ENCODE peak calls at places on chromosomes 2 and 18, in seven cellular contexts. One of them, this sample, is unnamed.

GRCh38 chr2:144650886-144651285 is 131.0 kb upstream of the ZEB2 start:
- DNase-seq in fibroblast of pulmonary artery: no peak
- DNase-seq in endothelial cell: no peak
- DNase-seq in NCI-H1417: no peak
- DNase-seq in GM04504: no peak
- DNase-seq in fibroblast of lung: no peak
- DNase-seq in progenitor cell of endocrine pancreas: no peak
- DNase-seq in this sample: no peak

GRCh38 chr2:96763511-96764252 is 3.0 kb downstream of the CNNM4 start:
- DNase-seq in GM04504: no peak
- DNase-seq in fibroblast of lung: no peak
- DNase-seq in endothelial cell: peak
- DNase-seq in fibroblast of pulmonary artery: no peak
- DNase-seq in NCI-H1417: peak
- DNase-seq in progenitor cell of endocrine pancreas: no peak
- DNase-seq in this sample: no peak

GRCh38 chr2:86062043-86062442 is 43.6 kb downstream of the POLR1A start:
- DNase-seq in progenitor cell of endocrine pancreas: no peak
- DNase-seq in endothelial cell: no peak
- DNase-seq in NCI-H1417: no peak
- DNase-seq in fibroblast of pulmonary artery: peak
- DNase-seq in GM04504: no peak
- DNase-seq in fibroblast of lung: peak
- DNase-seq in this sample: no peak

GRCh38 chr2:202541137-202541536 is 93.6 kb upstream of the FAM117B start:
- DNase-seq in progenitor cell of endocrine pancreas: no peak
- DNase-seq in endothelial cell: no peak
- DNase-seq in GM04504: no peak
- DNase-seq in fibroblast of pulmonary artery: peak
- DNase-seq in fibroblast of lung: no peak
- DNase-seq in NCI-H1417: peak
- DNase-seq in this sample: no peak

GRCh38 chr2:120245520-120245835 is 7.2 kb upstream of the RALB start:
- DNase-seq in NCI-H1417: peak
- DNase-seq in GM04504: no peak
- DNase-seq in progenitor cell of endocrine pancreas: peak
- DNase-seq in fibroblast of lung: peak
- DNase-seq in endothelial cell: no peak
- DNase-seq in fibroblast of pulmonary artery: no peak
- DNase-seq in this sample: no peak

GRCh38 chr2:112055833-112056625 is 960 bp downstream of the TMEM87B start:
- DNase-seq in fibroblast of pulmonary artery: peak
- DNase-seq in fibroblast of lung: peak
- DNase-seq in progenitor cell of endocrine pancreas: no peak
- DNase-seq in endothelial cell: peak
- DNase-seq in GM04504: peak
- DNase-seq in NCI-H1417: peak
- DNase-seq in this sample: peak

GRCh38 chr2:101596346-101596745 is 101.2 kb upstream of the MAP4K4 start:
- DNase-seq in endothelial cell: no peak
- DNase-seq in GM04504: no peak
- DNase-seq in fibroblast of pulmonary artery: peak
- DNase-seq in NCI-H1417: no peak
- DNase-seq in progenitor cell of endocrine pancreas: no peak
- DNase-seq in fibroblast of lung: no peak
- DNase-seq in this sample: no peak

GRCh38 chr2:128444816-128445532 is 126.3 kb upstream of the HS6ST1 start:
- DNase-seq in fibroblast of pulmonary artery: no peak
- DNase-seq in fibroblast of lung: no peak
- DNase-seq in progenitor cell of endocrine pancreas: no peak
- DNase-seq in NCI-H1417: no peak
- DNase-seq in GM04504: no peak
- DNase-seq in endothelial cell: peak
- DNase-seq in this sample: no peak

GRCh38 chr2:83069724-83070123 is 1389.4 kb downstream of the SUCLG1 start:
- DNase-seq in NCI-H1417: peak
- DNase-seq in progenitor cell of endocrine pancreas: no peak
- DNase-seq in fibroblast of pulmonary artery: peak
- DNase-seq in endothelial cell: no peak
- DNase-seq in fibroblast of lung: peak
- DNase-seq in GM04504: peak
- DNase-seq in this sample: no peak

GRCh38 chr2:23489471-23490400 is 104.8 kb downstream of the KLHL29 start:
- DNase-seq in fibroblast of pulmonary artery: no peak
- DNase-seq in fibroblast of lung: peak
- DNase-seq in NCI-H1417: no peak
- DNase-seq in progenitor cell of endocrine pancreas: no peak
- DNase-seq in GM04504: no peak
- DNase-seq in endothelial cell: no peak
- DNase-seq in this sample: no peak

GRCh38 chr18:68234676-68235075 is 480.2 kb downstream of the TMX3 start:
- DNase-seq in NCI-H1417: no peak
- DNase-seq in endothelial cell: no peak
- DNase-seq in progenitor cell of endocrine pancreas: no peak
- DNase-seq in fibroblast of lung: no peak
- DNase-seq in GM04504: no peak
- DNase-seq in fibroblast of pulmonary artery: no peak
- DNase-seq in this sample: no peak

GRCh38 chr18:42707080-42707479 is 408.4 kb downstream of the RIT2 start:
- DNase-seq in endothelial cell: no peak
- DNase-seq in fibroblast of pulmonary artery: no peak
- DNase-seq in NCI-H1417: no peak
- DNase-seq in fibroblast of lung: no peak
- DNase-seq in progenitor cell of endocrine pancreas: no peak
- DNase-seq in GM04504: no peak
- DNase-seq in this sample: no peak

GRCh38 chr2:216490061-216490460 is 8.6 kb upstream of the RPL37A start:
- DNase-seq in GM04504: peak
- DNase-seq in NCI-H1417: no peak
- DNase-seq in progenitor cell of endocrine pancreas: no peak
- DNase-seq in fibroblast of lung: peak
- DNase-seq in fibroblast of pulmonary artery: peak
- DNase-seq in endothelial cell: no peak
- DNase-seq in this sample: no peak

GRCh38 chr2:10985260-10985659 is 73.5 kb downstream of the KCNF1 start:
- DNase-seq in fibroblast of pulmonary artery: no peak
- DNase-seq in GM04504: no peak
- DNase-seq in NCI-H1417: no peak
- DNase-seq in progenitor cell of endocrine pancreas: no peak
- DNase-seq in fibroblast of lung: peak
- DNase-seq in endothelial cell: no peak
- DNase-seq in this sample: no peak

GRCh38 chr18:21194871-21195771 is 46.9 kb upstream of the GREB1L start:
- DNase-seq in fibroblast of lung: peak
- DNase-seq in endothelial cell: no peak
- DNase-seq in progenitor cell of endocrine pancreas: no peak
- DNase-seq in NCI-H1417: peak
- DNase-seq in GM04504: peak
- DNase-seq in fibroblast of pulmonary artery: peak
- DNase-seq in this sample: no peak

GRCh38 chr18:30457156-30457555 is 585.4 kb downstream of the DSC3 start:
- DNase-seq in fibroblast of pulmonary artery: no peak
- DNase-seq in progenitor cell of endocrine pancreas: no peak
- DNase-seq in NCI-H1417: peak
- DNase-seq in fibroblast of lung: no peak
- DNase-seq in endothelial cell: no peak
- DNase-seq in GM04504: no peak
- DNase-seq in this sample: no peak

GRCh38 chr2:43300781-43301586 is 74.6 kb upstream of the ZFP36L2 start:
- DNase-seq in fibroblast of pulmonary artery: no peak
- DNase-seq in GM04504: no peak
- DNase-seq in progenitor cell of endocrine pancreas: no peak
- DNase-seq in endothelial cell: no peak
- DNase-seq in NCI-H1417: peak
- DNase-seq in fibroblast of lung: no peak
- DNase-seq in this sample: no peak

GRCh38 chr2:16288371-16289112 is 348.2 kb downstream of the MYCN start:
- DNase-seq in progenitor cell of endocrine pancreas: no peak
- DNase-seq in NCI-H1417: peak
- DNase-seq in fibroblast of pulmonary artery: no peak
- DNase-seq in GM04504: no peak
- DNase-seq in endothelial cell: no peak
- DNase-seq in fibroblast of lung: no peak
- DNase-seq in this sample: no peak

GRCh38 chr2:226977775-226978190 is 141.9 kb downstream of the RHBDD1 start:
- DNase-seq in progenitor cell of endocrine pancreas: no peak
- DNase-seq in endothelial cell: no peak
- DNase-seq in fibroblast of lung: peak
- DNase-seq in NCI-H1417: peak
- DNase-seq in fibroblast of pulmonary artery: peak
- DNase-seq in GM04504: no peak
- DNase-seq in this sample: no peak

GRCh38 chr2:241965931-241966412 is 96.4 kb downstream of the RTP5 start:
- DNase-seq in NCI-H1417: no peak
- DNase-seq in fibroblast of pulmonary artery: peak
- DNase-seq in GM04504: peak
- DNase-seq in endothelial cell: peak
- DNase-seq in progenitor cell of endocrine pancreas: no peak
- DNase-seq in fibroblast of lung: peak
- DNase-seq in this sample: peak

GRCh38 chr2:127066942-127067341 is 40.0 kb downstream of the BIN1 start:
- DNase-seq in NCI-H1417: no peak
- DNase-seq in fibroblast of lung: peak
- DNase-seq in endothelial cell: no peak
- DNase-seq in fibroblast of pulmonary artery: peak
- DNase-seq in GM04504: no peak
- DNase-seq in progenitor cell of endocrine pancreas: no peak
- DNase-seq in this sample: no peak

GRCh38 chr18:53153281-53153680 is 813.3 kb downstream of the DCC start:
- DNase-seq in NCI-H1417: no peak
- DNase-seq in fibroblast of pulmonary artery: peak
- DNase-seq in progenitor cell of endocrine pancreas: no peak
- DNase-seq in fibroblast of lung: no peak
- DNase-seq in endothelial cell: peak
- DNase-seq in GM04504: no peak
- DNase-seq in this sample: no peak

GRCh38 chr2:69217333-69218080 is 169.5 kb downstream of the GFPT1 start:
- DNase-seq in GM04504: no peak
- DNase-seq in endothelial cell: no peak
- DNase-seq in fibroblast of lung: no peak
- DNase-seq in fibroblast of pulmonary artery: no peak
- DNase-seq in NCI-H1417: peak
- DNase-seq in progenitor cell of endocrine pancreas: no peak
- DNase-seq in this sample: no peak

GRCh38 chr2:151975460-151976414 is 123.1 kb downstream of the CACNB4 start:
- DNase-seq in fibroblast of lung: no peak
- DNase-seq in fibroblast of pulmonary artery: no peak
- DNase-seq in endothelial cell: no peak
- DNase-seq in GM04504: no peak
- DNase-seq in NCI-H1417: no peak
- DNase-seq in progenitor cell of endocrine pancreas: no peak
- DNase-seq in this sample: no peak

GRCh38 chr2:214934006-214934405 is 124.5 kb upstream of the BARD1 start:
- DNase-seq in progenitor cell of endocrine pancreas: no peak
- DNase-seq in fibroblast of pulmonary artery: no peak
- DNase-seq in GM04504: no peak
- DNase-seq in NCI-H1417: no peak
- DNase-seq in fibroblast of lung: no peak
- DNase-seq in endothelial cell: no peak
- DNase-seq in this sample: no peak

GRCh38 chr2:144875996-144876395 is 356.1 kb upstream of the ZEB2 start:
- DNase-seq in fibroblast of lung: no peak
- DNase-seq in NCI-H1417: no peak
- DNase-seq in fibroblast of pulmonary artery: no peak
- DNase-seq in endothelial cell: no peak
- DNase-seq in progenitor cell of endocrine pancreas: no peak
- DNase-seq in GM04504: no peak
- DNase-seq in this sample: no peak

GRCh38 chr2:215771241-215771640 is 242.1 kb downstream of the MREG start:
- DNase-seq in fibroblast of pulmonary artery: no peak
- DNase-seq in GM04504: no peak
- DNase-seq in endothelial cell: no peak
- DNase-seq in NCI-H1417: no peak
- DNase-seq in fibroblast of lung: peak
- DNase-seq in progenitor cell of endocrine pancreas: no peak
- DNase-seq in this sample: no peak

GRCh38 chr2:120831891-120832290 is 96.2 kb downstream of the GLI2 start:
- DNase-seq in fibroblast of pulmonary artery: no peak
- DNase-seq in GM04504: no peak
- DNase-seq in endothelial cell: no peak
- DNase-seq in progenitor cell of endocrine pancreas: no peak
- DNase-seq in NCI-H1417: no peak
- DNase-seq in fibroblast of lung: no peak
- DNase-seq in this sample: no peak

GRCh38 chr2:109624339-109624738 is 10.2 kb downstream of the SOWAHC start:
- DNase-seq in fibroblast of lung: no peak
- DNase-seq in progenitor cell of endocrine pancreas: no peak
- DNase-seq in GM04504: no peak
- DNase-seq in NCI-H1417: no peak
- DNase-seq in fibroblast of pulmonary artery: no peak
- DNase-seq in endothelial cell: no peak
- DNase-seq in this sample: no peak

GRCh38 chr2:149082781-149083180 is 44.3 kb downstream of the LYPD6B start:
- DNase-seq in endothelial cell: no peak
- DNase-seq in GM04504: no peak
- DNase-seq in fibroblast of pulmonary artery: no peak
- DNase-seq in NCI-H1417: peak
- DNase-seq in progenitor cell of endocrine pancreas: no peak
- DNase-seq in fibroblast of lung: no peak
- DNase-seq in this sample: no peak

GRCh38 chr2:9519250-9519649 is 36.4 kb downstream of the ADAM17 start:
- DNase-seq in fibroblast of pulmonary artery: no peak
- DNase-seq in progenitor cell of endocrine pancreas: no peak
- DNase-seq in fibroblast of lung: peak
- DNase-seq in GM04504: no peak
- DNase-seq in NCI-H1417: no peak
- DNase-seq in endothelial cell: no peak
- DNase-seq in this sample: no peak

GRCh38 chr2:216350214-216350789 is 22.0 kb downstream of the MARCHF4 start:
- DNase-seq in GM04504: no peak
- DNase-seq in NCI-H1417: no peak
- DNase-seq in endothelial cell: no peak
- DNase-seq in progenitor cell of endocrine pancreas: no peak
- DNase-seq in fibroblast of lung: peak
- DNase-seq in fibroblast of pulmonary artery: peak
- DNase-seq in this sample: no peak

GRCh38 chr2:36489296-36489695 is 108.7 kb downstream of the FEZ2 start:
- DNase-seq in fibroblast of lung: peak
- DNase-seq in endothelial cell: no peak
- DNase-seq in NCI-H1417: no peak
- DNase-seq in progenitor cell of endocrine pancreas: no peak
- DNase-seq in fibroblast of pulmonary artery: peak
- DNase-seq in GM04504: peak
- DNase-seq in this sample: no peak

GRCh38 chr2:55087501-55087900 is 37.2 kb upstream of the RTN4 start:
- DNase-seq in fibroblast of pulmonary artery: no peak
- DNase-seq in progenitor cell of endocrine pancreas: no peak
- DNase-seq in GM04504: no peak
- DNase-seq in endothelial cell: no peak
- DNase-seq in NCI-H1417: no peak
- DNase-seq in fibroblast of lung: no peak
- DNase-seq in this sample: no peak

GRCh38 chr18:57353940-57354461 is 1.6 kb downstream of the ST8SIA3 start:
- DNase-seq in NCI-H1417: peak
- DNase-seq in fibroblast of pulmonary artery: peak
- DNase-seq in progenitor cell of endocrine pancreas: peak
- DNase-seq in GM04504: peak
- DNase-seq in endothelial cell: peak
- DNase-seq in fibroblast of lung: peak
- DNase-seq in this sample: no peak

GRCh38 chr2:140454717-140455116 is 1674.5 kb upstream of the NXPH2 start:
- DNase-seq in fibroblast of lung: peak
- DNase-seq in GM04504: peak
- DNase-seq in fibroblast of pulmonary artery: peak
- DNase-seq in endothelial cell: no peak
- DNase-seq in progenitor cell of endocrine pancreas: no peak
- DNase-seq in NCI-H1417: no peak
- DNase-seq in this sample: no peak

GRCh38 chr2:150063432-150063889 is 424.0 kb downstream of the RND3 start:
- DNase-seq in endothelial cell: no peak
- DNase-seq in fibroblast of pulmonary artery: peak
- DNase-seq in GM04504: peak
- DNase-seq in NCI-H1417: no peak
- DNase-seq in fibroblast of lung: peak
- DNase-seq in progenitor cell of endocrine pancreas: no peak
- DNase-seq in this sample: no peak

This sample was measured in GOT3.